ENCODE peak calls at places on chromosomes 11 and 22, in seven cellular contexts. One of them, this sample, is unnamed. For H3K4me1, the result is how much of the 10 kb centered on the place peaks cover.

GRCh38 chr11:115471367-115471766 is 32.8 kb downstream of the CADM1 start:
- DNase-seq in kidney: no peak
- DNase-seq in lower lobe of right lung: no peak
- DNase-seq in pancreas: no peak
- DNase-seq in H9: no peak
- DNase-seq in HepG2: peak
- DNase-seq in GM23248: no peak
- DNase-seq in this sample: no peak

GRCh38 chr11:83035070-83035854 is 36.4 kb downstream of the RAB30 start:
- DNase-seq in kidney: no peak
- DNase-seq in lower lobe of right lung: no peak
- DNase-seq in pancreas: no peak
- DNase-seq in H9: no peak
- DNase-seq in HepG2: no peak
- DNase-seq in GM23248: peak
- DNase-seq in this sample: no peak

GRCh38 chr22:29002603-29003002 is 59.0 kb downstream of the C22orf31 start:
- DNase-seq in kidney: no peak
- DNase-seq in lower lobe of right lung: no peak
- DNase-seq in pancreas: no peak
- DNase-seq in H9: no peak
- DNase-seq in HepG2: no peak
- DNase-seq in GM23248: no peak
- DNase-seq in this sample: peak

GRCh38 chr22:28703436-28703835 is 23.8 kb upstream of the TTC28 start:
- DNase-seq in kidney: no peak
- DNase-seq in lower lobe of right lung: no peak
- DNase-seq in pancreas: no peak
- DNase-seq in H9: no peak
- DNase-seq in HepG2: no peak
- DNase-seq in GM23248: no peak
- DNase-seq in this sample: no peak

GRCh38 chr11:6757373-6757967 is 14.3 kb downstream of the OR2AG2 start:
- DNase-seq in kidney: no peak
- DNase-seq in lower lobe of right lung: no peak
- DNase-seq in pancreas: no peak
- DNase-seq in H9: peak
- DNase-seq in HepG2: peak
- DNase-seq in GM23248: peak
- DNase-seq in this sample: no peak

GRCh38 chr11:43573233-43573632 is 107.3 kb upstream of the HSD17B12 start:
- DNase-seq in kidney: no peak
- DNase-seq in lower lobe of right lung: no peak
- DNase-seq in pancreas: no peak
- DNase-seq in H9: peak
- DNase-seq in HepG2: peak
- DNase-seq in GM23248: peak
- DNase-seq in this sample: no peak

GRCh38 chr11:123405123-123405592 is 24.9 kb upstream of the GRAMD1B start:
- DNase-seq in kidney: no peak
- DNase-seq in lower lobe of right lung: no peak
- DNase-seq in pancreas: no peak
- DNase-seq in H9: no peak
- DNase-seq in HepG2: no peak
- DNase-seq in GM23248: no peak
- DNase-seq in this sample: no peak

GRCh38 chr22:23622634-23623033 is 9.5 kb downstream of the DRICH1 start:
- DNase-seq in kidney: no peak
- DNase-seq in lower lobe of right lung: no peak
- DNase-seq in pancreas: no peak
- DNase-seq in H9: no peak
- DNase-seq in HepG2: no peak
- DNase-seq in GM23248: peak
- DNase-seq in this sample: no peak

GRCh38 chr22:48736593-48737460 is 1090.8 kb downstream of the BRD1 start:
- DNase-seq in kidney: peak
- DNase-seq in lower lobe of right lung: no peak
- DNase-seq in pancreas: peak
- DNase-seq in H9: no peak
- DNase-seq in HepG2: no peak
- DNase-seq in GM23248: no peak
- DNase-seq in this sample: peak

GRCh38 chr22:44575344-44576268 is 77.6 kb upstream of the RTL6 start:
- DNase-seq in kidney: no peak
- DNase-seq in lower lobe of right lung: no peak
- DNase-seq in pancreas: peak
- DNase-seq in H9: no peak
- DNase-seq in HepG2: no peak
- DNase-seq in GM23248: no peak
- DNase-seq in this sample: no peak

GRCh38 chr11:122900803-122901202 is 18.2 kb downstream of the JHY start:
- DNase-seq in kidney: no peak
- DNase-seq in lower lobe of right lung: no peak
- DNase-seq in pancreas: no peak
- DNase-seq in H9: no peak
- DNase-seq in HepG2: no peak
- DNase-seq in GM23248: peak
- DNase-seq in this sample: no peak

GRCh38 chr11:61024938-61025818 is 53.7 kb downstream of the CD6 start:
- DNase-seq in kidney: no peak
- DNase-seq in lower lobe of right lung: no peak
- DNase-seq in pancreas: no peak
- DNase-seq in H9: no peak
- DNase-seq in HepG2: no peak
- DNase-seq in GM23248: no peak
- DNase-seq in this sample: no peak

GRCh38 chr11:36431429-36432092 is 78.5 kb downstream of the TRAF6 start:
- DNase-seq in kidney: no peak
- DNase-seq in lower lobe of right lung: no peak
- DNase-seq in pancreas: no peak
- DNase-seq in H9: no peak
- DNase-seq in HepG2: peak
- DNase-seq in GM23248: peak
- DNase-seq in this sample: no peak

GRCh38 chr22:29344137-29344536 is 28.6 kb upstream of the RASL10A start:
- DNase-seq in kidney: no peak
- DNase-seq in lower lobe of right lung: peak
- DNase-seq in pancreas: peak
- DNase-seq in H9: no peak
- DNase-seq in HepG2: peak
- DNase-seq in GM23248: peak
- DNase-seq in this sample: peak

GRCh38 chr11:111798279-111798678 is 32.1 kb upstream of the PPP2R1B start:
- DNase-seq in kidney: no peak
- DNase-seq in lower lobe of right lung: no peak
- DNase-seq in pancreas: no peak
- DNase-seq in H9: no peak
- DNase-seq in HepG2: no peak
- DNase-seq in GM23248: no peak
- DNase-seq in this sample: no peak

GRCh38 chr11:40513281-40513680 is 946.2 kb downstream of the LRRC4C start:
- DNase-seq in kidney: no peak
- DNase-seq in lower lobe of right lung: no peak
- DNase-seq in pancreas: no peak
- DNase-seq in H9: no peak
- DNase-seq in HepG2: no peak
- DNase-seq in GM23248: no peak
- DNase-seq in this sample: no peak

GRCh38 chr11:96388891-96389603 is 665 bp downstream of the CCDC82 start:
- DNase-seq in kidney: no peak
- DNase-seq in lower lobe of right lung: no peak
- DNase-seq in pancreas: no peak
- DNase-seq in H9: no peak
- DNase-seq in HepG2: peak
- DNase-seq in GM23248: peak
- DNase-seq in this sample: peak

GRCh38 chr22:46593211-46593676 is 26.9 kb upstream of the GRAMD4 start:
- DNase-seq in kidney: peak
- DNase-seq in lower lobe of right lung: peak
- DNase-seq in pancreas: peak
- DNase-seq in H9: no peak
- DNase-seq in HepG2: no peak
- DNase-seq in GM23248: no peak
- DNase-seq in this sample: peak
- H3K4me1 ChIP-seq in kidney: under half
- H3K4me1 ChIP-seq in lower lobe of right lung: under half
- H3K4me1 ChIP-seq in pancreas: under half
- H3K4me1 ChIP-seq in H9: under half
- H3K4me1 ChIP-seq in HepG2: under half
- H3K4me1 ChIP-seq in GM23248: under half
- H3K4me1 ChIP-seq in this sample: under half

GRCh38 chr11:8331767-8332166 is 68.1 kb upstream of the LMO1 start:
- DNase-seq in kidney: peak
- DNase-seq in lower lobe of right lung: no peak
- DNase-seq in pancreas: no peak
- DNase-seq in H9: no peak
- DNase-seq in HepG2: no peak
- DNase-seq in GM23248: no peak
- DNase-seq in this sample: no peak
- H3K27ac ChIP-seq in kidney: no peak
- H3K27ac ChIP-seq in lower lobe of right lung: no peak
- H3K27ac ChIP-seq in pancreas: no peak
- H3K27ac ChIP-seq in H9: no peak
- H3K27ac ChIP-seq in HepG2: no peak
- H3K27ac ChIP-seq in GM23248: no peak
- H3K27ac ChIP-seq in this sample: no peak

GRCh38 chr11:65424200-65425104 is 1.9 kb downstream of the NEAT1 start:
- DNase-seq in kidney: peak
- DNase-seq in lower lobe of right lung: peak
- DNase-seq in pancreas: peak
- DNase-seq in H9: no peak
- DNase-seq in HepG2: no peak
- DNase-seq in GM23248: peak
- DNase-seq in this sample: peak
- H3K4me1 ChIP-seq in kidney: under half
- H3K4me1 ChIP-seq in lower lobe of right lung: under half
- H3K4me1 ChIP-seq in pancreas: under half
- H3K4me1 ChIP-seq in H9: under half
- H3K4me1 ChIP-seq in HepG2: under half
- H3K4me1 ChIP-seq in GM23248: under half
- H3K4me1 ChIP-seq in this sample: under half

GRCh38 chr22:31284241-31284745 is 8.0 kb downstream of the PIK3IP1 start:
- DNase-seq in kidney: no peak
- DNase-seq in lower lobe of right lung: no peak
- DNase-seq in pancreas: no peak
- DNase-seq in H9: no peak
- DNase-seq in HepG2: peak
- DNase-seq in GM23248: no peak
- DNase-seq in this sample: no peak
- H3K27ac ChIP-seq in kidney: no peak
- H3K27ac ChIP-seq in lower lobe of right lung: peak
- H3K27ac ChIP-seq in pancreas: no peak
- H3K27ac ChIP-seq in H9: no peak
- H3K27ac ChIP-seq in HepG2: no peak
- H3K27ac ChIP-seq in GM23248: no peak
- H3K27ac ChIP-seq in this sample: peak

GRCh38 chr22:46625113-46625842 is 5.1 kb downstream of the GRAMD4 start:
- DNase-seq in kidney: peak
- DNase-seq in lower lobe of right lung: no peak
- DNase-seq in pancreas: no peak
- DNase-seq in H9: no peak
- DNase-seq in HepG2: no peak
- DNase-seq in GM23248: no peak
- DNase-seq in this sample: peak

GRCh38 chr22:46620588-46621242 is 529 bp downstream of the GRAMD4 start:
- DNase-seq in kidney: no peak
- DNase-seq in lower lobe of right lung: no peak
- DNase-seq in pancreas: no peak
- DNase-seq in H9: no peak
- DNase-seq in HepG2: no peak
- DNase-seq in GM23248: no peak
- DNase-seq in this sample: no peak

GRCh38 chr22:46619830-46620501 is at the start of gene GRAMD4:
- DNase-seq in kidney: no peak
- DNase-seq in lower lobe of right lung: no peak
- DNase-seq in pancreas: peak
- DNase-seq in H9: no peak
- DNase-seq in HepG2: peak
- DNase-seq in GM23248: peak
- DNase-seq in this sample: peak

GRCh38 chr22:46619240-46619829 is 851 bp upstream of the GRAMD4 start:
- DNase-seq in kidney: peak
- DNase-seq in lower lobe of right lung: no peak
- DNase-seq in pancreas: no peak
- DNase-seq in H9: no peak
- DNase-seq in HepG2: no peak
- DNase-seq in GM23248: no peak
- DNase-seq in this sample: peak

DNA sequence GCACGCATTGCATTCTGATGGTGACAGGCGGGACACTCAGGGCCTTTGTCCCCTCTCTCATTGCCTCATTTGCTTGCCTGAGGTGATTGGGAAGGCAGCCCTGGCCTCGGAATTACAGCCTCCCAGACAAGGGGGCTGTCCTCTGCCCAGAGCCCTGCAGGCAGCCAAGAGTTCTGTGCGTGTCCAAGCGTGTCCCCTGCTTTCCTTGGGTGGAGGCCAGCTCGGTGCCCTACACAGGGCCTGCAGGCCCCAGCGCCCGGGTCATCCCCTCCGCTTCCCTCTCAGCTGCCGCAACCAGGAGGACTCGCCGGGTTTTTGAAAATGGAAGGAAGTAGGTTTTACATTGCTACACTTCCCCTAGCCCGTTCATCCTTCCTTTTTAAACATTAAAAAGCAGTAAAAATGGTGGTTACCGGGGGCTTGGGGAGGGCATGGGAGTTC is 1.9 kb downstream of the GRAMD4 start:
- DNase-seq in kidney: peak
- DNase-seq in lower lobe of right lung: peak
- DNase-seq in pancreas: peak
- DNase-seq in H9: no peak
- DNase-seq in HepG2: no peak
- DNase-seq in GM23248: no peak
- DNase-seq in this sample: peak
- H3K4me1 ChIP-seq in kidney: under half
- H3K4me1 ChIP-seq in lower lobe of right lung: under half
- H3K4me1 ChIP-seq in pancreas: under half
- H3K4me1 ChIP-seq in H9: under half
- H3K4me1 ChIP-seq in HepG2: under half
- H3K4me1 ChIP-seq in GM23248: under half
- H3K4me1 ChIP-seq in this sample: under half

GRCh38 chr22:37229805-37230672 is 14.0 kb downstream of the RAC2 start:
- DNase-seq in kidney: peak
- DNase-seq in lower lobe of right lung: peak
- DNase-seq in pancreas: no peak
- DNase-seq in H9: no peak
- DNase-seq in HepG2: no peak
- DNase-seq in GM23248: peak
- DNase-seq in this sample: no peak
- H3K27ac ChIP-seq in kidney: peak
- H3K27ac ChIP-seq in lower lobe of right lung: peak
- H3K27ac ChIP-seq in pancreas: no peak
- H3K27ac ChIP-seq in H9: no peak
- H3K27ac ChIP-seq in HepG2: no peak
- H3K27ac ChIP-seq in GM23248: peak
- H3K27ac ChIP-seq in this sample: peak

GRCh38 chr22:46079093-46079860 is 71.0 kb upstream of the PPARA start:
- DNase-seq in kidney: peak
- DNase-seq in lower lobe of right lung: peak
- DNase-seq in pancreas: peak
- DNase-seq in H9: no peak
- DNase-seq in HepG2: no peak
- DNase-seq in GM23248: peak
- DNase-seq in this sample: peak
- H3K4me1 ChIP-seq in kidney: under half
- H3K4me1 ChIP-seq in lower lobe of right lung: half or more
- H3K4me1 ChIP-seq in pancreas: half or more
- H3K4me1 ChIP-seq in H9: under half
- H3K4me1 ChIP-seq in HepG2: under half
- H3K4me1 ChIP-seq in GM23248: under half
- H3K4me1 ChIP-seq in this sample: under half

GRCh38 chr11:64762916-64763803 is 3.4 kb upstream of the PYGM start:
- DNase-seq in kidney: peak
- DNase-seq in lower lobe of right lung: no peak
- DNase-seq in pancreas: peak
- DNase-seq in H9: peak
- DNase-seq in HepG2: no peak
- DNase-seq in GM23248: peak
- DNase-seq in this sample: peak
- H3K27ac ChIP-seq in kidney: peak
- H3K27ac ChIP-seq in lower lobe of right lung: peak
- H3K27ac ChIP-seq in pancreas: no peak
- H3K27ac ChIP-seq in H9: peak
- H3K27ac ChIP-seq in HepG2: no peak
- H3K27ac ChIP-seq in GM23248: no peak
- H3K27ac ChIP-seq in this sample: peak

This sample was measured in upper lobe of left lung.